ENCODE peak calls at places on chromosomes 12 and 14, in ten cellular contexts. I is fibroblast of pulmonary artery, C is NB4, E is IMR-90, V is foreskin fibroblast, L is HCT116, F is astrocyte, B is AG10803, Q is keratinocyte, U is H1. G is an unnamed sample.

GRCh38 chr12:108804361-108804949 is 52.9 kb downstream of the SSH1 start:
- DNase-seq in I (peak; percentile 95), C (no peak), E (peak; percentile 95), V (peak; percentile 95), L (no peak), F (peak; percentile 92), B (peak; percentile 99), Q (no peak), U (no peak), G (no peak)

GRCh38 chr14:99819514-99819913 is 26.3 kb downstream of the EML1 start:
- DNase-seq in I (no peak), C (no peak), E (no peak), V (no peak), L (no peak), F (no peak), B (no peak), Q (no peak), U (no peak), G (no peak)

GRCh38 chr12:102438047-102438822 is 42.1 kb downstream of the IGF1 start:
- DNase-seq in I (peak; percentile 29), C (no peak), E (peak; percentile 73), V (peak; percentile 47), L (no peak), F (peak; percentile 84), B (peak; percentile 45), Q (no peak), U (no peak), G (no peak)

GRCh38 chr12:108815875-108816594 is 41.3 kb downstream of the SSH1 start:
- DNase-seq in I (peak; percentile 56), C (no peak), E (peak; percentile 54), V (peak; percentile 44), L (no peak), F (peak; percentile 65), B (peak; percentile 60), Q (peak; percentile 73), U (no peak), G (no peak)

GRCh38 chr12:52990206-52990605 is 16.1 kb upstream of the EIF4B start:
- DNase-seq in I (peak; percentile 46), C (no peak), E (peak; percentile 54), V (no peak), L (no peak), F (peak; percentile 49), B (peak; percentile 59), Q (no peak), U (no peak), G (no peak)

GRCh38 chr12:11949738-11950403 is 120.9 kb upstream of the BCL2L14 start:
- DNase-seq in I (no peak), C (no peak), E (no peak), V (no peak), L (no peak), F (no peak), B (no peak), Q (no peak), U (no peak), G (no peak)

GRCh38 chr12:75711276-75711675 is 199.9 kb upstream of the KRR1 start:
- DNase-seq in I (no peak), C (no peak), E (no peak), V (no peak), L (no peak), F (no peak), B (no peak), Q (no peak), U (no peak), G (no peak)

GRCh38 chr12:96881608-96882007 is 25.4 kb upstream of the NEDD1 start:
- DNase-seq in I (no peak), C (no peak), E (no peak), V (no peak), L (no peak), F (no peak), B (no peak), Q (no peak), U (no peak), G (no peak)

GRCh38 chr12:25725874-25726273 is 172.8 kb upstream of the LMNTD1 start:
- DNase-seq in I (peak; percentile 87), C (no peak), E (peak; percentile 78), V (peak; percentile 91), L (no peak), F (peak; percentile 49), B (peak; percentile 87), Q (no peak), U (no peak), G (no peak)

GRCh38 chr14:73712071-73712506 is 2.1 kb downstream of the PNMA1 start:
- DNase-seq in I (no peak), C (no peak), E (peak; percentile 27), V (peak; percentile 25), L (no peak), F (no peak), B (no peak), Q (no peak), U (no peak), G (no peak)
- H3K4me3 ChIP-seq in I (peak overlapping the region; percentile 84), C (peak overlapping the region; percentile 81), E (peak overlapping the region; percentile 72), V (peak overlapping the region; percentile 77), L (no peak overlapping the region), F (peak overlapping the region; percentile 97), B (peak overlapping the region; percentile 88), Q (peak overlapping the region; percentile 82), U (peak overlapping the region; percentile 88), G (peak overlapping the region; percentile 62)

GRCh38 chr14:101183376-101184103 is 280.0 kb upstream of the RTL1 start:
- DNase-seq in I (no peak), C (no peak), E (no peak), V (no peak), L (no peak), F (no peak), B (no peak), Q (no peak), U (peak; percentile 15), G (no peak)
- TF ChIP-seq CTCF in I (peak; percentile 18), C (no peak), E (peak; percentile 29), V (no peak), L (no peak), F (peak; percentile 23), B (no peak), Q (peak; percentile 20), U (peak; percentile 90), G (no peak)

GRCh38 chr14:93186461-93186860 is 1.3 kb downstream of the LYSET start:
- DNase-seq in I (no peak), C (no peak), E (no peak), V (no peak), L (no peak), F (no peak), B (no peak), Q (no peak), U (no peak), G (no peak)
- H3K4me3 ChIP-seq in I (no peak overlapping the region), C (no peak overlapping the region), E (no peak overlapping the region), V (no peak overlapping the region), L (peak overlapping the region; percentile 71), F (no peak overlapping the region), B (no peak overlapping the region), Q (no peak overlapping the region), U (no peak overlapping the region), G (no peak overlapping the region)

GRCh38 chr12:49014547-49014946 is 4.0 kb downstream of the PRKAG1 start:
- DNase-seq in I (peak; percentile 61), C (no peak), E (peak; percentile 55), V (peak; percentile 61), L (no peak), F (no peak), B (peak; percentile 51), Q (no peak), U (no peak), G (no peak)
- TF ChIP-seq CTCF in I (peak; percentile 45), C (peak; percentile 6), E (peak; percentile 42), V (peak; percentile 46), L (peak; percentile 3), F (peak; percentile 22), B (peak; percentile 56), Q (no peak), U (peak; percentile 6), G (no peak)

GRCh38 chr12:69851976-69852375 is 26.9 kb downstream of the MYRFL start:
- DNase-seq in I (peak; percentile 87), C (no peak), E (no peak), V (no peak), L (no peak), F (peak; percentile 59), B (peak; percentile 9), Q (no peak), U (no peak), G (no peak)

GRCh38 chr12:69844836-69845235 is 19.8 kb downstream of the MYRFL start:
- DNase-seq in I (no peak), C (no peak), E (no peak), V (no peak), L (no peak), F (no peak), B (no peak), Q (no peak), U (no peak), G (no peak)

GRCh38 chr12:69844416-69844815 is 19.4 kb downstream of the MYRFL start:
- DNase-seq in I (no peak), C (no peak), E (no peak), V (no peak), L (no peak), F (no peak), B (no peak), Q (no peak), U (no peak), G (no peak)

GRCh38 chr12:69843653-69844052 is 18.6 kb downstream of the MYRFL start:
- DNase-seq in I (no peak), C (no peak), E (no peak), V (no peak), L (no peak), F (no peak), B (no peak), Q (no peak), U (no peak), G (no peak)

GRCh38 chr12:69846976-69847375 is 21.9 kb downstream of the MYRFL start:
- DNase-seq in I (no peak), C (no peak), E (no peak), V (no peak), L (no peak), F (no peak), B (no peak), Q (no peak), U (no peak), G (no peak)
- H3K4me3 ChIP-seq in I (no peak overlapping the region), C (no peak overlapping the region), E (no peak overlapping the region), V (no peak overlapping the region), L (no peak overlapping the region), F (no peak overlapping the region), B (no peak overlapping the region), Q (no peak overlapping the region), U (no peak overlapping the region), G (no peak overlapping the region)

GRCh38 chr12:81797100-81797499 is 38.0 kb upstream of the PPFIA2 start:
- DNase-seq in I (peak; percentile 25), C (peak; percentile 30), E (no peak), V (peak; percentile 4), L (peak; percentile 24), F (no peak), B (no peak), Q (no peak), U (no peak), G (peak; percentile 8)
- TF ChIP-seq CTCF in I (peak; percentile 52), C (peak; percentile 39), E (peak; percentile 28), V (no peak), L (peak; percentile 50), F (peak; percentile 52), B (peak; percentile 47), Q (no peak), U (peak; percentile 34), G (peak; percentile 26)

DNA sequence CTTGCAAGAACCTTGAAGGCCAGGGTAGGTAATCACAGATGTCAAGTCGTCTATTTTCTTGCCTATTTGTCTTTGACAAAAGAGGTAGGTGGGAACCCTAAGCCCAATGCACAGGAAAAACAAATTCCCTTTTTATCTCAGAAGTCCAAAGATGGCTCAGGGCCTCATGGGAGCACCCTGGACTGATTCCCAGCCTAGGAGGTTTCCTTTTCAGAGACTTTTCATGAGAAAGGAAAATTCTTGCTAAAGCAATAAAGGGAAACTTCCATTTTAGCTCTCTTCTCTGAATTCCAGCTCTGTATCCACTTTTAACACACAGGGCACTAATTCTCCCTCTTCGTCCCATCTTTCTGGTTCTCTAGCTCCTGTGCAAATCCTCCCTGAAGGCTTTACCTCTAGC is 1.2 kb downstream of the ZNF641 start:
- DNase-seq in I (peak; percentile 57), C (no peak), E (no peak), V (peak; percentile 57), L (no peak), F (no peak), B (peak; percentile 30), Q (no peak), U (no peak), G (no peak)
- H3K4me3 ChIP-seq in I (peak overlapping the region; percentile 73), C (no peak overlapping the region), E (no peak overlapping the region), V (peak overlapping the region; percentile 78), L (no peak overlapping the region), F (peak overlapping the region; percentile 89), B (no peak overlapping the region), Q (no peak overlapping the region), U (peak overlapping the region; percentile 89), G (no peak overlapping the region)